ENCODE peak calls at places on chromosomes 12 and 14, in six cellular contexts. X is body of pancreas, K is IMR-90, L is right lobe of liver, Q is heart left ventricle, A is Peyer's patch. B is an unnamed sample.
A peak's percentile ranks its signal among the peaks of the same experiment; 100 is the strongest.

GRCh38 chr12:116513944-116514343 is 45.2 kb upstream of the MAP1LC3B2 start:
- DNase-seq in X (no peak), K (no peak), L (no peak), Q (no peak), A (no peak), B (no peak)

GRCh38 chr14:38311655-38312054 is 55.8 kb upstream of the CLEC14A start:
- DNase-seq in X (no peak), K (no peak), L (no peak), Q (no peak), A (no peak), B (no peak)

GRCh38 chr12:81872400-81872799 is 113.2 kb upstream of the PPFIA2 start:
- DNase-seq in X (no peak), K (no peak), L (no peak), Q (no peak), A (no peak), B (no peak)

GRCh38 chr14:83260751-83261150 is 1727.1 kb upstream of the SEL1L start:
- DNase-seq in X (no peak), K (peak; percentile 71), L (no peak), Q (no peak), A (no peak), B (no peak)

GRCh38 chr12:6672143-6672542 is 9.2 kb upstream of the ING4 start:
- DNase-seq in X (no peak), K (no peak), L (no peak), Q (no peak), A (no peak), B (no peak)

GRCh38 chr12:95972832-95973465 is 23.2 kb downstream of the HAL start:
- DNase-seq in X (no peak), K (no peak), L (no peak), Q (no peak), A (no peak), B (no peak)

GRCh38 chr12:62003217-62003616 is 257.0 kb upstream of the USP15 start:
- DNase-seq in X (no peak), K (no peak), L (no peak), Q (no peak), A (no peak), B (no peak)

GRCh38 chr12:45336762-45337596 is 121.1 kb downstream of the ANO6 start:
- DNase-seq in X (no peak), K (peak; percentile 98), L (no peak), Q (no peak), A (no peak), B (no peak)

GRCh38 chr12:75722714-75723200 is 211.3 kb upstream of the KRR1 start:
- DNase-seq in X (peak; percentile 62), K (peak; percentile 93), L (no peak), Q (peak; percentile 44), A (peak; percentile 65), B (peak; percentile 59)

GRCh38 chr12:10721654-10722501 is 1.2 kb downstream of the YBX3 start:
- DNase-seq in X (peak; percentile 98), K (peak; percentile 99), L (peak; percentile 64), Q (peak; percentile 96), A (peak; percentile 89), B (peak; percentile 89)

GRCh38 chr14:56798447-56799326 is 11.6 kb downstream of the OTX2 start:
- DNase-seq in X (no peak), K (no peak), L (no peak), Q (no peak), A (no peak), B (no peak)
- H3K27ac ChIP-seq in X (no peak overlapping the region), K (no peak overlapping the region), L (no peak overlapping the region), Q (no peak overlapping the region), A (no peak overlapping the region), B (no peak overlapping the region)

GRCh38 chr12:50085615-50085928 is 430 bp downstream of the SMARCD1 start:
- DNase-seq in X (no peak), K (no peak), L (no peak), Q (no peak), A (no peak), B (no peak)

GRCh38 chr12:50087159-50087558 is 2.0 kb downstream of the SMARCD1 start:
- DNase-seq in X (no peak), K (no peak), L (no peak), Q (no peak), A (no peak), B (no peak)

GRCh38 chr12:50083301-50083700 is 1.8 kb upstream of the SMARCD1 start:
- DNase-seq in X (no peak), K (no peak), L (no peak), Q (no peak), A (no peak), B (no peak)

GRCh38 chr12:50086148-50086547 is 1.0 kb downstream of the SMARCD1 start:
- DNase-seq in X (no peak), K (no peak), L (no peak), Q (no peak), A (no peak), B (no peak)

GRCh38 chr12:50084775-50085614 is at the start of gene SMARCD1:
- DNase-seq in X (peak; percentile 91), K (peak; percentile 91), L (peak; percentile 95), Q (peak; percentile 97), A (peak; percentile 97), B (peak; percentile 95)
- TF ChIP-seq POLR2A in X (peak; percentile 59), K (peak; percentile 49), L (peak; percentile 34), Q (no peak), A (peak; percentile 34), B (no peak)

GRCh38 chr12:57894577-57895292 is 46.6 kb upstream of the ATP23 start:
- DNase-seq in X (no peak), K (no peak), L (no peak), Q (no peak), A (no peak), B (no peak)

GRCh38 chr12:57896437-57897201 is 44.7 kb upstream of the ATP23 start:
- DNase-seq in X (peak; percentile 68), K (peak; percentile 64), L (peak; percentile 78), Q (peak; percentile 86), A (peak; percentile 82), B (peak; percentile 74)

GRCh38 chr12:57897296-57897974 is 43.9 kb upstream of the ATP23 start:
- DNase-seq in X (no peak), K (no peak), L (no peak), Q (no peak), A (no peak), B (no peak)

GRCh38 chr12:57895337-57896138 is 45.8 kb upstream of the ATP23 start:
- DNase-seq in X (no peak), K (peak; percentile 52), L (no peak), Q (no peak), A (no peak), B (no peak)

DNA sequence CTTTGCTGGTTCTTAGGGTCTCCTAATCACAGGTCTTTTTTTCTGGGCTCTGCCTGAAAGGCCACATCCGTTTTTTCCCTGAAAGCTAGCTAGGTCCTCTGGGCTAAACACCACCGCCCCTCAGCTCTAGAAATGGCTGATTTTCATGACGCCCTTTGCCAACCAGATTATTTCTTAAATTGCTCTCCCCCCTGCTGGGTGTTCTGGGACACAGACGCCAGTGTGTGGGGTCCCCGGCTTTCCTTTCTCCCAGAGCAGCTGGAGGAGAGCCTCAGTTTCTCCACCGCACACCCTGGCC is 45.3 kb upstream of the ATP23 start:
- DNase-seq in X (no peak), K (no peak), L (no peak), Q (no peak), A (no peak), B (no peak)
- TF ChIP-seq CTCF in X (no peak), K (no peak), L (no peak), Q (no peak), A (no peak), B (no peak)

GRCh38 chr12:58523360-58523759 is 396.9 kb downstream of the LRIG3 start:
- DNase-seq in X (no peak), K (no peak), L (no peak), Q (no peak), A (no peak), B (no peak)

GRCh38 chr12:58521152-58521551 is 399.2 kb downstream of the LRIG3 start:
- DNase-seq in X (no peak), K (no peak), L (no peak), Q (no peak), A (no peak), B (no peak)

GRCh38 chr12:58519839-58520238 is 400.5 kb downstream of the LRIG3 start:
- DNase-seq in X (no peak), K (no peak), L (no peak), Q (no peak), A (no peak), B (no peak)

DNA sequence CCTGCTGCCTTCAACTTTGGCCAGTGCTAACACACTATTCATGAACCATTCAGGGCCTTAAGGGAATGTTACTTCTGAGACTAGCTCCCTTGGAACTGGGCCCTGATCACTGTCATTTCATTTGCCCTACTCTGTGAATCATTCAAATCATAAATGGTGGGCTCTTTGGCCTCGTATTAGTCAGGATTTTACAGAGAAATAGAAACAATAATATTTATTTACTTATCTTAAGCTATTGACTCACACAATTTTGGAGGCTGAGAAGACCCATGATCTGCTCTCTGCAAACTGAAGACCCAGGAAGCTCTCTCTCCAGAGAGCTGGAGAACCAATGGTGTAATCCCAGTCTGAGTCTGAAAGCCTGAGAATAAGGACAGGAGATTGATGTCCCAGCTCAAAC is 398.5 kb downstream of the LRIG3 start:
- DNase-seq in X (no peak), K (no peak), L (no peak), Q (no peak), A (no peak), B (no peak)
- H3K27ac ChIP-seq in X (no peak overlapping the region), K (no peak overlapping the region), L (no peak overlapping the region), Q (no peak overlapping the region), A (no peak overlapping the region), B (no peak overlapping the region)

GRCh38 chr14:105427412-105427811 is 7.8 kb downstream of the MTA1 start:
- DNase-seq in X (no peak), K (no peak), L (no peak), Q (no peak), A (no peak), B (no peak)

GRCh38 chr14:105427893-105428485 is 8.4 kb downstream of the MTA1 start:
- DNase-seq in X (no peak), K (no peak), L (no peak), Q (no peak), A (no peak), B (no peak)

GRCh38 chr14:105424861-105425260 is 5.2 kb downstream of the MTA1 start:
- DNase-seq in X (no peak), K (no peak), L (no peak), Q (no peak), A (no peak), B (no peak)

GRCh38 chr14:105426416-105427130 is 6.9 kb downstream of the MTA1 start:
- DNase-seq in X (no peak), K (no peak), L (no peak), Q (no peak), A (no peak), B (no peak)

DNA sequence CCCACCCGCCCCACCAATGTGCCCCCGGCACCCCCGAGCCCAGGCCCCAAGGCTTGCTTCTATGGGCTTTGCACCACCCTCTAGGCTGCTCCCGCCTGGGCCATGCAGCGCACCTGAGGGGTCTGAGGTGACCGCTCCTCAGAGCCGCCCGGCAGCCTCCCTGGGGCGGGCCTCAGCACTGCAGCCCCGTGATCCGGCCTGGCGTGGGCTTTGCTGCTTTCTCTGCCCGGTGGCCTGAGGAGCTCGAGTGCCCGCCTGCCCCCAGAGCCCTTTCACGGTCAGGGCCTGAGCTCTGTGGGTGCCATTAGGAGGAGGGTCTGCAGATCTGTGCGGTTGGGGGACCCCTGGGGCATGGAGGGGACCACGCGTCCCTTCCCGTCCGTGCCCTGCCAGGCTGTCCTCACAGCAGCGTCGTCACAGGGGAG is 6.2 kb downstream of the MTA1 start:
- DNase-seq in X (no peak), K (no peak), L (no peak), Q (no peak), A (no peak), B (no peak)
- TF ChIP-seq POLR2A in X (no peak), K (no peak), L (no peak), Q (no peak), A (no peak), B (no peak)

GRCh38 chr14:73937012-73937411 is 12.9 kb downstream of the FAM161B start:
- DNase-seq in X (no peak), K (no peak), L (no peak), Q (no peak), A (no peak), B (no peak)

GRCh38 chr14:73935666-73936065 is 14.2 kb downstream of the FAM161B start:
- DNase-seq in X (no peak), K (no peak), L (no peak), Q (no peak), A (no peak), B (no peak)
- TF ChIP-seq CTCF in X (no peak), K (peak; percentile 31), L (peak; percentile 30), Q (no peak), A (no peak), B (no peak)

B was measured in thyroid gland.